ENCODE peak calls at places on chromosomes 3 and 15, in four cellular contexts. N, A, I and Y are unnamed samples.

GRCh38 chr15:40279437-40280141 is 3.3 kb downstream of the ANKRD63 start:
- DNase-seq in I (peak), N (peak), A (no peak), Y (no peak)

GRCh38 chr3:154782151-154782550 is 298.0 kb upstream of the MME start:
- DNase-seq in A (no peak), N (no peak), I (no peak), Y (no peak)

GRCh38 chr3:16326724-16327349 is 61.8 kb downstream of the OXNAD1 start:
- DNase-seq in I (no peak), N (no peak), A (no peak), Y (no peak)

GRCh38 chr3:117671707-117672318 is 962.2 kb downstream of the TUSC7 start:
- DNase-seq in A (no peak), N (no peak), I (no peak), Y (no peak)

GRCh38 chr3:52636673-52637072 is 49.0 kb downstream of the PBRM1 start:
- DNase-seq in I (no peak), A (no peak), N (no peak), Y (no peak)

GRCh38 chr3:49422379-49423248 is at the start of gene AMT:
- DNase-seq in N (peak), A (no peak), I (peak), Y (no peak)

GRCh38 chr15:56371495-56372147 is 6.4 kb downstream of the TEX9 start:
- DNase-seq in N (no peak), I (no peak), A (no peak), Y (no peak)

GRCh38 chr3:140249188-140249587 is 314.2 kb downstream of the CLSTN2 start:
- DNase-seq in N (no peak), A (no peak), I (no peak), Y (no peak)

GRCh38 chr3:48233542-48233941 is 7.4 kb upstream of the ZNF589 start:
- DNase-seq in N (no peak), A (no peak), I (no peak), Y (no peak)

GRCh38 chr15:91099616-91100560 is at the start of gene SV2B:
- DNase-seq in A (no peak), I (peak), N (peak), Y (no peak)
- TF ChIP-seq CTCF in A (peak), I (no peak), N (peak), Y (no peak)

GRCh38 chr15:33242669-33243191 is 48.2 kb upstream of the FMN1 start:
- DNase-seq in N (no peak), A (no peak), I (peak), Y (no peak)
- TF ChIP-seq CTCF in N (peak), A (peak), I (peak), Y (peak)

DNA sequence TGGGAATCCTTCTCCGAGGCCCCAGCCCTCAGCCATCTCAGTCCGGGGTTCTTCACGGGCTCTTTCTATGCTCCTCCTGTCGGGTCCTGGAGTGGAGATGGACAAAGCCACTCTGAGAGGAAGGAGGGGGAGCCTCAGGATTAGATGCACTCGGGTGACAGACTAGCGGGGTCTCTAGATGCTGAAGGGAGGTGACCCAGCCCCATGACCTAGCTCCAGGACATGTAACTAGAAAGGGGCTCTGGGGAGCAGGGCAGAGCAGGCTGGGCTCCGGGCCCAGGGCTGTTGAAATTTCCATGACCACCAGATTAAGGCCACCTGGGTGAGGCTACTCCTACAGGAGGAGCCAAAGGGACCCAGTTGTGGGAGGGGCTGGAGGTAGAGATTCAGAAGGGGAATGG is 14.8 kb upstream of the SKIC8 start:
- DNase-seq in I (no peak), A (no peak), N (no peak), Y (no peak)
- TF ChIP-seq CTCF in I (no peak), A (no peak), N (no peak), Y (no peak)

DNA sequence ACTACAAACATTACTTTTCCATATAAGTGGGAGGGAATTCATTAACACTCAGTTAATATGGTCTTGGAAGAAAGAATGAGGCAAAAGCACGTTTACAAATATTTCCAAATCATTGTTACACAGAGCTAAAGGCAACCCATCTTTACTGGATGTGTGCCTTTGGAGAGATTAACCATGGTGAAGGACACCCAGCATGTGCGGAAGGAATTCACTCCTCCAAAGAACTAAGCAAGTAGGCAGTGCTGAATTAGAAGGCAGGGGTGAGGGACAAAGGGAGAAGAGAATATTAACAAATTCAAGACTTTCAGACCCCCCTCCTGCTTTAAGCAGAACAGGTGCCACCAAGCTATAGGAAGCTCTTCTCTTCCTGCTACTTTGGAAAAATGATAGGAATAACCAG is 10.1 kb downstream of the ARPP21 start:
- DNase-seq in I (no peak), N (no peak), A (no peak), Y (no peak)
- TF ChIP-seq CTCF in I (no peak), N (no peak), A (no peak), Y (no peak)

GRCh38 chr3:2166552-2166951 is 67.9 kb downstream of the CNTN4 start:
- DNase-seq in N (no peak), A (no peak), I (no peak), Y (no peak)
- TF ChIP-seq CTCF in N (peak), A (no peak), I (no peak), Y (no peak)

DNA sequence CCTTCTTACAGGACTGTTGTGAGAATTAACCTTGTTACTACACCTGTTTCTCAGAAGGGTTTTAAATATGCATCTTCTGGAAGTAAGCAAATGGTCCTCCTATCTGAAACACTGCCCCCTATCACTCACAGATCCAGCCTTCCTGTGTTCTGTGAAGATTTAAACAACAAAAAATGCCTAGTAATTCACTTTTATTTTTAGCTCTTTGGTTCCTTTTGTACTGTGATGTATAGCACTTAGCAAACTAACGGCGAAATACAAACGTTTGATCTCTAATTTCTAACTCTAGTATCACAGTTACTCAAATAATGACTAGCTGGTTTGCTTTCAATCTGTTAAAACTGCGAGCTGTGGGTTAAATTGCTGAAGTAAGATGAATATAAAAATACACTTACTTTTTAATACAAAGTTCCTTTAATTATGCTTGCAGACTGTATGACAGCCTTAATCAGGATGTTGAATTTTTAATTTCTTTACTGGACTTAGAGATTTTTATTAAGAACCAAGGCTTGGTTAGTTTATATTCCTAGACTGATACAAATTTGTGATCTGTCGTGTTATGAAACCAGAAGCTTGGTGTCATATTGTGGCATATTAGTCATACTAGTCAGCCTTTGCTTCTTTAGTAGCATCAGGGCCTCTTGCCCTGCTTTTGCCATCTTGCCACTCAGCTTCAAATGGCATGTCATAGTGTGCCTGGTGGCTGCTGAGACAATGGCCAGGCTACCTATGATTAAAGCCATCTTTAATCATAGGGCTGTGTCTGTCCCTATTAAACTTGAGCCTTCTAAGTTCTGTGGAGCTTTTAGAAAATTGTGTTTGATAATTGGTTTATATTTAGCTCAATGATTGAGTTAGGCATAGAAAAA is 9.2 kb downstream of the EIF3J start:
- DNase-seq in N (no peak), I (no peak), A (peak), Y (no peak)
- TF ChIP-seq CTCF in N (peak), I (no peak), A (peak), Y (peak)

DNA sequence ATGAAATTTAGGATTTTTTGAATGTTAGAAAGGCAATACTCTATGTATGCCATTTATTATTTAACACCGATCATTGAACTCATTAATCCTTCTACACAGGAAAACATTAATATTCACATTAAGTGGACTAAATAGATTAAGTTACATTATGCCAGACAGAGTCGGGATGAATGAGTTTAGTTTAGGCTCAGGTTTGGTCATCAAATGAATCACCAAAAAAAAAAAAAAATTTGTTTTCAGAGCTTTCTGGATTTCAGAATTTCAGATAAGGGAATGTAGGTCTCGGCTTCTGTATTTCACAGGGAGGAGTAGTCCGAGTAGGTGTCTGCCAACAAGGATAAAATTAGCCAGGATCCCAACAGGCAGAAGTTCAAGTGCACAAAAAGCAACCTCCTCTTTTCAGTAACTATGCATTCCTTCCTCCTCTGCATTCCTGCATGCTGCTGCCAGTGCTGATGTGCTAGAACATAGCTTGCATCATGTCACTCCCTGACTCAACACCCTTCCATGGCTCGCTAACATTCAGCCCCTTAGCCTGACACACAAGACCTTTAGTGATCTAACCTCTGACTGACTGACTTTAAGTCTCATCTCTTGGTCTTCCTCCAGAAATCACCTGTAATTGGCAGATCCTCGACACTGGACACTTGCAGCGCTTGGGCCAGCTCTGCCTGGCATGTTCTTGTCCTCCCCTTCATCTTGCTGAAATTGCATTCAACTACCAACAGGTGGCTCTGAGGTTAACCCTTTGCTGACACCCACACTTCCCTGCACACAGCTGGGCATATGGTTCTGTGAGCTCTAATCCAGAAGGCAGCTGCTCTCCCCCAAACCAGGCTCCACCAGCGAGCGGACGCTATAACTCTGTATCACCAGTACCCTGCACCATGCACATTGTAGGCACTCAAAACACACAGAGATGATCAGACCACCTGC is 145.4 kb upstream of the PROK2 start:
- DNase-seq in A (no peak), N (no peak), I (no peak), Y (peak)
- TF ChIP-seq CTCF in A (peak), N (peak), I (no peak), Y (no peak)

GRCh38 chr15:72272213-72272996 is at the start of gene PARP6:
- DNase-seq in I (peak), N (peak), A (peak), Y (peak)
- TF ChIP-seq CTCF in I (peak), N (peak), A (peak), Y (peak)

GRCh38 chr3:184583345-184584000 is 21.9 kb downstream of the EPHB3 start:
- DNase-seq in N (no peak), A (no peak), I (no peak), Y (no peak)

GRCh38 chr3:184582583-184582982 is 21.0 kb downstream of the EPHB3 start:
- DNase-seq in A (no peak), I (peak), N (no peak), Y (no peak)

GRCh38 chr3:184585545-184585944 is 24.0 kb downstream of the EPHB3 start:
- DNase-seq in A (no peak), N (no peak), I (no peak), Y (no peak)

GRCh38 chr3:184582998-184583344 is 21.4 kb downstream of the EPHB3 start:
- DNase-seq in I (no peak), N (no peak), A (no peak), Y (no peak)

GRCh38 chr3:184584001-184584891 is 22.7 kb downstream of the EPHB3 start:
- DNase-seq in I (peak), N (no peak), A (no peak), Y (no peak)
- TF ChIP-seq CTCF in I (peak), N (peak), A (peak), Y (no peak)